ENCODE peak calls at places on chromosomes 4 and X, in four cellular contexts. One of them, this sample, is unnamed.

GRCh38 chr4:76307670-76308014 is 1.1 kb downstream of the STBD1 start:
- DNase-seq in stomach: peak; percentile 33
- DNase-seq in CD8-positive, alpha-beta memory T cell: no peak
- DNase-seq in ELR: no peak
- DNase-seq in this sample: no peak

GRCh38 chrX:130108647-130109428 is 1.5 kb downstream of the ELF4 start:
- DNase-seq in stomach: no peak
- DNase-seq in CD8-positive, alpha-beta memory T cell: no peak
- DNase-seq in ELR: peak; percentile 60
- DNase-seq in this sample: no peak

GRCh38 chr4:128782875-128783614 is 26.5 kb upstream of the JADE1 start:
- DNase-seq in stomach: no peak
- DNase-seq in CD8-positive, alpha-beta memory T cell: no peak
- DNase-seq in ELR: peak; percentile 28
- DNase-seq in this sample: no peak

GRCh38 chr4:134700251-134700650 is 498.7 kb upstream of the PABPC4L start:
- DNase-seq in stomach: no peak
- DNase-seq in CD8-positive, alpha-beta memory T cell: no peak
- DNase-seq in ELR: no peak
- DNase-seq in this sample: no peak

GRCh38 chrX:134004038-134004437 is 18.6 kb upstream of the GPC3 start:
- DNase-seq in stomach: no peak
- DNase-seq in CD8-positive, alpha-beta memory T cell: no peak
- DNase-seq in ELR: no peak
- DNase-seq in this sample: no peak

GRCh38 chr4:124144302-124144701 is 568.2 kb downstream of the ANKRD50 start:
- DNase-seq in stomach: no peak
- DNase-seq in CD8-positive, alpha-beta memory T cell: no peak
- DNase-seq in ELR: no peak
- DNase-seq in this sample: no peak

GRCh38 chr4:5711479-5712184 is 631 bp downstream of the EVC start:
- DNase-seq in stomach: no peak
- DNase-seq in CD8-positive, alpha-beta memory T cell: no peak
- DNase-seq in ELR: peak; percentile 69
- DNase-seq in this sample: no peak

GRCh38 chr4:87108142-87108546 is 112.3 kb downstream of the KLHL8 start:
- DNase-seq in stomach: no peak
- DNase-seq in CD8-positive, alpha-beta memory T cell: no peak
- DNase-seq in ELR: peak; percentile 90
- DNase-seq in this sample: no peak

GRCh38 chrX:96387801-96388200 is 296.8 kb upstream of the DIAPH2 start:
- DNase-seq in stomach: no peak
- DNase-seq in CD8-positive, alpha-beta memory T cell: no peak
- DNase-seq in ELR: no peak
- DNase-seq in this sample: no peak

GRCh38 chr4:162157241-162157640 is 6.6 kb downstream of the FSTL5 start:
- DNase-seq in stomach: no peak
- DNase-seq in CD8-positive, alpha-beta memory T cell: no peak
- DNase-seq in ELR: no peak
- DNase-seq in this sample: no peak

GRCh38 chr4:130077275-130077674 is 981.3 kb downstream of the C4orf33 start:
- DNase-seq in stomach: no peak
- DNase-seq in CD8-positive, alpha-beta memory T cell: no peak
- DNase-seq in ELR: peak; percentile 84
- DNase-seq in this sample: no peak

GRCh38 chr4:83535520-83535944 is 376 bp upstream of the GPAT3 start:
- DNase-seq in stomach: peak; percentile 56
- DNase-seq in CD8-positive, alpha-beta memory T cell: no peak
- DNase-seq in ELR: peak; percentile 69
- DNase-seq in this sample: no peak

This sample was measured in activated gamma-delta T cell treated with Interleukin-2 at 50 U/mL for 16 hours.